ENCODE peak calls at places on chromosome 2, in six cellular contexts. L, G, P, E, Q and N are unnamed samples.

GRCh38 chr2:43059183-43059897 is 167.1 kb downstream of the ZFP36L2 start:
- DNase-seq in G (peak), E (no peak), L (peak), Q (no peak), P (peak), N (peak)

GRCh38 chr2:171702781-171703556 is 15.7 kb downstream of the DYNC1I2 start:
- DNase-seq in P (no peak), G (no peak), Q (no peak), L (no peak), E (no peak), N (no peak)

GRCh38 chr2:86368181-86368824 is 30.9 kb upstream of the REEP1 start:
- DNase-seq in Q (no peak), P (peak), E (peak), L (peak), G (peak), N (peak)

GRCh38 chr2:240988146-240988545 is 10.3 kb upstream of the SNED1 start:
- DNase-seq in Q (no peak), E (no peak), L (no peak), G (no peak), P (no peak), N (no peak)

GRCh38 chr2:190534310-190535118 is at the start of gene NEMP2:
- DNase-seq in P (peak), E (peak), Q (peak), L (peak), G (peak), N (peak)

GRCh38 chr2:195899226-195899625 is 169.4 kb downstream of the DNAH7 start:
- DNase-seq in L (no peak), Q (no peak), G (no peak), E (no peak), P (no peak), N (no peak)

GRCh38 chr2:222294996-222295367 is 3.8 kb downstream of the PAX3 start:
- DNase-seq in E (no peak), L (no peak), Q (no peak), P (no peak), G (no peak), N (no peak)

GRCh38 chr2:30230479-30230854 is 867 bp upstream of the LBH start:
- DNase-seq in P (peak), Q (no peak), L (no peak), G (no peak), E (peak), N (no peak)

GRCh38 chr2:66660804-66661203 is 225.9 kb downstream of the MEIS1 start:
- DNase-seq in L (no peak), P (no peak), E (no peak), G (no peak), Q (no peak), N (no peak)

GRCh38 chr2:27735263-27735904 is 36.1 kb upstream of the MRPL33 start:
- DNase-seq in E (peak), P (peak), G (peak), Q (no peak), L (peak), N (no peak)

GRCh38 chr2:18473241-18473841 is 87.1 kb downstream of the RDH14 start:
- DNase-seq in P (peak), L (no peak), G (no peak), E (no peak), Q (no peak), N (no peak)

GRCh38 chr2:6977095-6977777 is 60.0 kb downstream of the RNF144A start:
- DNase-seq in L (no peak), Q (no peak), G (no peak), E (no peak), P (peak), N (no peak)

GRCh38 chr2:62705859-62706720 is 577 bp downstream of the EHBP1 start:
- DNase-seq in G (no peak), Q (peak), L (peak), E (peak), P (peak), N (no peak)

GRCh38 chr2:27264753-27265535 is 2.1 kb upstream of the SLC30A3 start:
- DNase-seq in Q (peak), G (peak), E (peak), L (peak), P (peak), N (peak)

GRCh38 chr2:238716171-238716570 is 131.7 kb upstream of the TWIST2 start:
- DNase-seq in L (no peak), E (no peak), G (no peak), P (no peak), Q (no peak), N (no peak)

GRCh38 chr2:61055557-61055956 is 10.1 kb upstream of the SANBR start:
- DNase-seq in L (no peak), P (no peak), E (no peak), Q (no peak), G (no peak), N (no peak)